ENCODE peak calls at places on chromosomes 1 and 21, in four cellular contexts. A is tibial nerve; U is CD8-positive, alpha-beta T cell; C is lower lobe of right lung. R is an unnamed sample.
A peak's percentile ranks its signal among the peaks of the same experiment; 100 is the strongest.

GRCh38 chr1:224116131-224116530 is 2.2 kb downstream of the FBXO28 start:
- DNase-seq in A (no peak), U (no peak), C (no peak), R (no peak)

GRCh38 chr1:115908565-115909334 is 67.6 kb upstream of the SLC22A15 start:
- DNase-seq in A (no peak), U (no peak), C (no peak), R (no peak)

GRCh38 chr21:46351476-46352155 is 27.7 kb downstream of the PCNT start:
- DNase-seq in A (no peak), U (no peak), C (no peak), R (no peak)

GRCh38 chr21:42437786-42438185 is 34.1 kb downstream of the UBASH3A start:
- DNase-seq in A (no peak), U (no peak), C (no peak), R (no peak)

GRCh38 chr1:23793018-23793781 is 2.3 kb downstream of the LYPLA2 start:
- DNase-seq in A (no peak), U (no peak), C (peak; percentile 81), R (no peak)

GRCh38 chr1:155241069-155241679 is 14.1 kb downstream of the ENTREP3 start:
- DNase-seq in A (peak; percentile 65), U (peak; percentile 73), C (no peak), R (peak; percentile 76)

GRCh38 chr21:45330075-45330781 is 42.5 kb upstream of the POFUT2 start:
- DNase-seq in A (no peak), U (no peak), C (peak; percentile 89), R (peak; percentile 45)

GRCh38 chr1:15304708-15305326 is 57.8 kb downstream of the FHAD1 start:
- DNase-seq in A (peak; percentile 31), U (peak; percentile 79), C (peak; percentile 76), R (no peak)

GRCh38 chr1:228883535-228883934 is 148.3 kb downstream of the RHOU start:
- DNase-seq in A (no peak), U (no peak), C (no peak), R (no peak)

GRCh38 chr1:234960722-234961467 is 167.7 kb downstream of the TOMM20 start:
- DNase-seq in A (no peak), U (peak; percentile 45), C (no peak), R (peak; percentile 64)

GRCh38 chr1:45802343-45803298 is 791 bp upstream of the MAST2 start:
- DNase-seq in A (peak; percentile 47), U (no peak), C (peak; percentile 79), R (peak; percentile 92)

GRCh38 chr1:89844236-89844807 is 23.5 kb downstream of the LRRC8D start:
- DNase-seq in A (no peak), U (no peak), C (no peak), R (no peak)

GRCh38 chr1:232598837-232599177 is 31.1 kb downstream of the SIPA1L2 start:
- DNase-seq in A (no peak), U (no peak), C (no peak), R (no peak)

GRCh38 chr1:114112775-114113174 is 40.9 kb downstream of the SYT6 start:
- DNase-seq in A (no peak), U (no peak), C (no peak), R (no peak)

GRCh38 chr1:158053276-158053675 is 59.8 kb downstream of the KIRREL1 start:
- DNase-seq in A (no peak), U (no peak), C (no peak), R (no peak)
- TF ChIP-seq CTCF in A (no peak), U (no peak), C (no peak), R (no peak)

GRCh38 chr1:160071289-160071688 is 1.3 kb upstream of the KCNJ10 start:
- DNase-seq in A (no peak), U (no peak), C (no peak), R (no peak)
- TF ChIP-seq CTCF in A (no peak), U (no peak), C (no peak), R (no peak)

GRCh38 chr1:41037116-41037903 is 15.8 kb upstream of the SLFNL1 start:
- DNase-seq in A (no peak), U (no peak), C (no peak), R (no peak)
- TF ChIP-seq CTCF in A (no peak), U (no peak), C (no peak), R (no peak)

GRCh38 chr1:160767417-160768294 is 28.3 kb upstream of the LY9 start:
- DNase-seq in A (no peak), U (no peak), C (no peak), R (no peak)

GRCh38 chr1:160773088-160773487 is 22.9 kb upstream of the LY9 start:
- DNase-seq in A (no peak), U (no peak), C (no peak), R (no peak)

GRCh38 chr1:160763993-160764392 is 24.9 kb downstream of the SLAMF7 start:
- DNase-seq in A (no peak), U (no peak), C (no peak), R (no peak)

GRCh38 chr1:160768295-160768657 is 27.7 kb upstream of the LY9 start:
- DNase-seq in A (no peak), U (peak; percentile 89), C (peak; percentile 64), R (peak; percentile 83)
- TF ChIP-seq CTCF in A (peak; percentile 31), U (peak; percentile 92), C (peak; percentile 50), R (peak; percentile 83)

GRCh38 chr1:57017717-57018116 is 51.9 kb upstream of the C8B start:
- DNase-seq in A (no peak), U (no peak), C (no peak), R (no peak)
- TF ChIP-seq CTCF in A (no peak), U (no peak), C (peak; percentile 12), R (no peak)

GRCh38 chr1:28893403-28894102 is 20.8 kb upstream of the EPB41 start:
- DNase-seq in A (no peak), U (no peak), C (no peak), R (no peak)
- TF ChIP-seq CTCF in A (no peak), U (peak; percentile 29), C (no peak), R (peak; percentile 21)

R was measured in CD14-positive monocyte.